ENCODE peak calls at places on chromosome 6, in five cellular contexts. V is endodermal cell, S is psoas muscle, A is aorta, E is mesendoderm. C is an unnamed sample. For H3K4me1, the result is how much of the 10 kb centered on the place peaks cover.

GRCh38 chr6:227074-227782 is 65.1 kb upstream of the DUSP22 start:
- DNase-seq in V (peak), S (no peak), A (no peak), E (no peak), C (no peak)

GRCh38 chr6:148962854-148963515 is 216.2 kb downstream of the UST start:
- DNase-seq in V (no peak), S (no peak), A (no peak), E (no peak), C (no peak)

GRCh38 chr6:90079555-90080490 is 185.6 kb downstream of the GJA10 start:
- DNase-seq in V (no peak), S (no peak), A (no peak), E (peak), C (no peak)

GRCh38 chr6:11271637-11272036 is 39.2 kb upstream of the NEDD9 start:
- DNase-seq in V (no peak), S (no peak), A (no peak), E (no peak), C (peak)

GRCh38 chr6:22613695-22614094 is 44.3 kb downstream of the HDGFL1 start:
- DNase-seq in V (no peak), S (no peak), A (no peak), E (no peak), C (peak)

GRCh38 chr6:16677458-16677857 is 83.8 kb downstream of the ATXN1 start:
- DNase-seq in V (no peak), S (no peak), A (no peak), E (peak), C (no peak)

GRCh38 chr6:134145786-134146185 is 93.4 kb upstream of the SLC2A12 start:
- DNase-seq in V (no peak), S (no peak), A (no peak), E (peak), C (peak)

GRCh38 chr6:158803733-158804143 is 15.4 kb downstream of the EZR start:
- DNase-seq in V (peak), S (no peak), A (no peak), E (peak), C (no peak)

GRCh38 chr6:151475653-151476523 is 17.9 kb upstream of the CCDC170 start:
- DNase-seq in V (peak), S (no peak), A (no peak), E (peak), C (peak)

GRCh38 chr6:11490996-11491395 is 46.6 kb upstream of the TMEM170B start:
- DNase-seq in V (no peak), S (no peak), A (no peak), E (no peak), C (no peak)

GRCh38 chr6:73710470-73710869 is 14.5 kb downstream of the CD109 start:
- DNase-seq in V (no peak), S (no peak), A (no peak), E (no peak), C (no peak)

GRCh38 chr6:73714227-73714626 is 18.2 kb downstream of the CD109 start:
- DNase-seq in V (no peak), S (no peak), A (no peak), E (no peak), C (no peak)

GRCh38 chr6:73712536-73712935 is 16.5 kb downstream of the CD109 start:
- DNase-seq in V (no peak), S (no peak), A (no peak), E (no peak), C (peak)

GRCh38 chr6:73713426-73714147 is 17.6 kb downstream of the CD109 start:
- DNase-seq in V (no peak), S (no peak), A (no peak), E (peak), C (no peak)

DNA sequence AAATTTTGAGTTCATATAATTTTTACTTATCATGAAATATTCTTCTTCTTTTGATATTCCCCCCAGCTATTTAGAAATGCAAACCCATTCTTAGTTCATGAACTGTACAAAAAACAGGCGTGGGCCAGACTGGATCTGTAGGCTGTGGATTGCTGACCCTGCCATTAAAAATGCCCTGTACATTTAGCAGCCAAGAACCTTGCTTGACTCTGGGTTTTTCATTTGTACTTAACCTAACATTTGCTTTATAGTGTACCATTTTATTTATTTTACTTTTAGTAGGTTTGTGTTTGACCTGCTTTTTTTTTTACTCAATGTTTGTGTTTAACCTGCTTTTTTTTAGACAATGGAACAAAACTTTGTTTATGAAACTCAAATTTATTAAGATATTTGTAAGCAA is 14.9 kb downstream of the CD109 start:
- DNase-seq in V (no peak), S (no peak), A (no peak), E (no peak), C (no peak)
- H3K4me1 ChIP-seq in V (under half), S (under half), A (under half), E (under half), C (under half)

DNA sequence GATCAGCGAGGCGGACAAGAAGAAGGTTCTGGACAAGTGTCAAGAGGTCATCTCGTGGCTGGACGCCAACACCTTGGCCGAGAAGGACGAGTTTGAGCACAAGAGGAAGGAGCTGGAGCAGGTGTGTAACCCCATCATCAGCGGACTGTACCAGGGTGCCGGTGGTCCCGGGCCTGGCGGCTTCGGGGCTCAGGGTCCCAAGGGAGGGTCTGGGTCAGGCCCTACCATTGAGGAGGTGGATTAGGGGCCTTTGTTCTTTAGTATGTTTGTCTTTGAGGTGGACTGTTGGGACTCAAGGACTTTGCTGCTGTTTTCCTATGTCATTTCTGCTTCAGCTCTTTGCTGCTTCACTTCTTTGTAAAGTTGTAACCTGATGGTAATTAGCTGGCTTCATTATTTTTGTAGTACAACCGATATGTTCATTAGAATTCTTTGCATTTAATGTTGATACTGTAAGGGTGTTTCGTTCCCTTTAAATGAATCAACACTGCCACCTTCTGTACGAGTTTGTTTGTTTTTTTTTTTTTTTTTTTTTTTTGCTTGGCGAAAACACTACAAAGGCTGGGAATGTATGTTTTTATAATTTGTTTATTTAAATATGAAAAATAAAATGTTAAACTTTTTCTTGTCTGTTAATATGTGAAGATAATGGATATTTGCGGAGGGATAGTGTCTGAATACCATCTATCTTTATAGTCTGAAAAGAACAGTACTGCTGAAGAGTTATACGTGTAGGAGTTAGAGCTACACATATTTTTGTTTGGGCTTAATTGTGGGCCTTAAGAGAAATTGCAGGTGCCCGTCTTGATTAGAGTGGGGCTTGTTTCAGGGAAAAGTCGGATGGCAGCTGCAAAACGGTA is 2.3 kb downstream of the HSPA1B start:
- DNase-seq in V (no peak), S (no peak), A (no peak), E (no peak), C (peak)
- H3K4me1 ChIP-seq in V (under half), S (under half), A (under half), E (under half), C (under half)

GRCh38 chr6:114258376-114258775 is 84.4 kb downstream of the HS3ST5 start:
- DNase-seq in V (no peak), S (no peak), A (no peak), E (peak), C (no peak)

DNA sequence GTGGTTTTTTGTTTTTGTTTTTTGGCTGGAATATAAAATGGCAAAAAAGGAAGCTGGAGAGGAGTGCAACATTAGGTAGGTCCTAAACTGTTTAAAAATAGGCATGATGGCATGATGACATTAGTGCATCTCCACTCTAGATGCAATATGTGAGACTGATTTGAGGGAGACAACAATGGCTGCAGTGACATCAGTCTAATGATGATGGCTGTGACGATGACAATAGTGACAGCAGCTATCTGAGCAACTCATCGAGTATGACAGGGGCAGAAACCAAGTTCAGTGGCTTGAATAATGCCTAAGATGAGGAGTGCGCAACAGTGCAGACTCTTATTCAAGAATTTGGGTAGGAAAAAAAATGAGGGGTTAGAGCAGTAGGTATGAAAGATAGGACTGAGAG is 82.0 kb downstream of the HS3ST5 start:
- DNase-seq in V (no peak), S (no peak), A (no peak), E (no peak), C (no peak)
- H3K4me1 ChIP-seq in V (under half), S (under half), A (under half), E (under half), C (under half)

DNA sequence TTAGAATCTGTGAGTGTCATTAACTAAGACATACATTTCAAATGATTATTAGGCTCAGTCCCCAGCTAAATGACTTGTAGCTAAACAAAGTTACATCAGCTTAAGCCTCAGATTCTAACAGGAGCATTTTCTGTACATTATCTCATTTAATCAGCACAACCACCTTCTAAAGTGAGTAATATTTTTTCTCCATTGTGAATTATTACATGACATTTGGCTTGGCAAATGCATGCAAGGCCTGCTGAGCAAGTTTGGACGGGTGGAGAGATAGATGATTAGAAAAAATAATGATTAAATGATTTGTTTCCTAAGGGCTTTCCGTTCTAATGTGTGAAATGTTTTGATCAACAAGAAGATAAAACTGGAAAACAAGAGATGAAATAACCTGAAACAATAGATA is 20.7 kb downstream of the DCBLD1 start:
- DNase-seq in V (no peak), S (no peak), A (no peak), E (no peak), C (no peak)
- H3K4me1 ChIP-seq in V (under half), S (under half), A (under half), E (under half), C (under half)

C was measured in adipocyte.